ENCODE peak calls at places on chromosomes 11 and 22, in seven cellular contexts. S is HTR-8/SVneo, L is kidney glomerular epithelial cell, B is NCI-H1436, O is T-helper 1 cell, T is anterior cingulate cortex, J is PC-9. X is an unnamed sample.
A peak's percentile ranks its signal among the peaks of the same experiment; 100 is the strongest.

GRCh38 chr11:17405232-17406005 is 17.0 kb upstream of the KCNJ11 start:
- DNase-seq in S (no peak), L (peak; percentile 51), B (peak; percentile 58), O (no peak), T (peak; percentile 64), J (no peak), X (peak; percentile 97)

GRCh38 chr11:73121692-73122091 is 20.4 kb downstream of the FCHSD2 start:
- DNase-seq in S (no peak), L (no peak), B (no peak), O (no peak), T (no peak), J (no peak), X (no peak)

GRCh38 chr11:132072044-132072879 is 701.8 kb downstream of the NTM start:
- DNase-seq in S (peak; percentile 24), L (peak; percentile 96), B (no peak), O (no peak), T (no peak), J (no peak), X (no peak)

GRCh38 chr22:41695211-41695610 is 4.1 kb upstream of the MEI1 start:
- DNase-seq in S (no peak), L (no peak), B (no peak), O (no peak), T (no peak), J (no peak), X (no peak)

GRCh38 chr11:1038921-1039320 is 2.4 kb upstream of the MUC6 start:
- DNase-seq in S (no peak), L (no peak), B (no peak), O (no peak), T (no peak), J (no peak), X (no peak)

GRCh38 chr11:128764617-128765095 is 70.8 kb downstream of the FLI1 start:
- DNase-seq in S (no peak), L (no peak), B (peak; percentile 67), O (no peak), T (no peak), J (no peak), X (peak; percentile 89)

GRCh38 chr11:107953506-107953905 is 25.3 kb downstream of the RAB39A start:
- DNase-seq in S (no peak), L (no peak), B (no peak), O (no peak), T (no peak), J (no peak), X (no peak)

GRCh38 chr22:39646614-39647210 is 76.2 kb downstream of the CACNA1I start:
- DNase-seq in S (no peak), L (no peak), B (no peak), O (no peak), T (no peak), J (no peak), X (peak; percentile 84)

GRCh38 chr11:80958414-80958813 is 1517.6 kb upstream of the TENM4 start:
- DNase-seq in S (no peak), L (peak; percentile 11), B (no peak), O (no peak), T (no peak), J (peak; percentile 56), X (no peak)

GRCh38 chr11:130601141-130601540 is 152.7 kb downstream of the ADAMTS15 start:
- DNase-seq in S (no peak), L (peak; percentile 60), B (no peak), O (no peak), T (no peak), J (no peak), X (peak; percentile 80)

GRCh38 chr11:10725114-10725906 is 25.7 kb upstream of the CTR9 start:
- DNase-seq in S (no peak), L (peak; percentile 73), B (no peak), O (no peak), T (no peak), J (no peak), X (no peak)

GRCh38 chr22:19871845-19872778 is 17.4 kb upstream of the GNB1L start:
- DNase-seq in S (no peak), L (no peak), B (no peak), O (no peak), T (no peak), J (no peak), X (peak; percentile 1)

GRCh38 chr22:48499456-48500425 is 1327.9 kb downstream of the BRD1 start:
- DNase-seq in S (no peak), L (no peak), B (no peak), O (no peak), T (no peak), J (peak; percentile 15), X (no peak)

GRCh38 chr11:82902880-82903279 is 1.3 kb downstream of the DDIAS start:
- DNase-seq in S (no peak), L (no peak), B (no peak), O (no peak), T (no peak), J (no peak), X (no peak)

GRCh38 chr22:38572065-38572464 is 2.1 kb upstream of the DMC1 start:
- DNase-seq in S (peak; percentile 35), L (peak; percentile 51), B (peak; percentile 36), O (no peak), T (no peak), J (peak; percentile 54), X (peak; percentile 36)

GRCh38 chr11:67483901-67484665 is 1.3 kb downstream of the AIP start:
- DNase-seq in S (no peak), L (no peak), B (no peak), O (peak; percentile 28), T (no peak), J (peak; percentile 32), X (peak; percentile 92)

GRCh38 chr11:94020777-94021615 is at the start of gene HEPHL1:
- DNase-seq in S (no peak), L (no peak), B (no peak), O (no peak), T (no peak), J (peak; percentile 68), X (peak; percentile 30)

GRCh38 chr11:38460901-38461300 is 1862.9 kb upstream of the RAG2 start:
- DNase-seq in S (peak; percentile 45), L (peak; percentile 76), B (peak; percentile 65), O (no peak), T (no peak), J (peak; percentile 59), X (peak; percentile 80)

GRCh38 chr11:2325719-2326118 is 23.9 kb downstream of the TSPAN32 start:
- DNase-seq in S (no peak), L (no peak), B (no peak), O (no peak), T (no peak), J (peak; percentile 58), X (peak; percentile 61)